ENCODE peak calls at places on chromosomes 6 and 20, in six cellular contexts. One of them, this sample, is unnamed.

GRCh38 chr6:148765878-148766808 is 19.3 kb downstream of the UST start:
- DNase-seq in HepG2: no peak
- DNase-seq in H1: no peak
- DNase-seq in GM12878: no peak
- DNase-seq in K562: no peak
- DNase-seq in HCT116: no peak
- DNase-seq in this sample: no peak

GRCh38 chr6:104711371-104711770 is 148.3 kb downstream of the HACE1 start:
- DNase-seq in K562: no peak
- DNase-seq in HCT116: no peak
- DNase-seq in GM12878: no peak
- DNase-seq in H1: no peak
- DNase-seq in HepG2: peak
- DNase-seq in this sample: no peak

GRCh38 chr6:110560239-110561015 is 84.0 kb upstream of the SLC22A16 start:
- DNase-seq in HCT116: no peak
- DNase-seq in HepG2: no peak
- DNase-seq in H1: no peak
- DNase-seq in K562: no peak
- DNase-seq in GM12878: no peak
- DNase-seq in this sample: no peak

GRCh38 chr20:17897566-17898307 is 70.9 kb downstream of the SNX5 start:
- DNase-seq in HepG2: no peak
- DNase-seq in HCT116: no peak
- DNase-seq in GM12878: no peak
- DNase-seq in H1: no peak
- DNase-seq in K562: no peak
- DNase-seq in this sample: no peak

GRCh38 chr6:96394727-96395126 is 126.9 kb upstream of the UFL1 start:
- DNase-seq in GM12878: no peak
- DNase-seq in HCT116: peak
- DNase-seq in HepG2: peak
- DNase-seq in H1: no peak
- DNase-seq in K562: no peak
- DNase-seq in this sample: peak

GRCh38 chr20:34708621-34709043 is 4.5 kb downstream of the TP53INP2 start:
- DNase-seq in K562: peak
- DNase-seq in H1: no peak
- DNase-seq in HepG2: no peak
- DNase-seq in GM12878: no peak
- DNase-seq in HCT116: no peak
- DNase-seq in this sample: peak

GRCh38 chr6:4487538-4487937 is 288.7 kb upstream of the CDYL start:
- DNase-seq in HCT116: peak
- DNase-seq in GM12878: no peak
- DNase-seq in HepG2: peak
- DNase-seq in K562: no peak
- DNase-seq in H1: no peak
- DNase-seq in this sample: no peak

GRCh38 chr20:23010096-23010495 is 25.0 kb upstream of the SSTR4 start:
- DNase-seq in HCT116: no peak
- DNase-seq in H1: no peak
- DNase-seq in GM12878: no peak
- DNase-seq in HepG2: no peak
- DNase-seq in K562: no peak
- DNase-seq in this sample: no peak

GRCh38 chr20:48189177-48189576 is 403.9 kb upstream of the SULF2 start:
- DNase-seq in HepG2: peak
- DNase-seq in K562: peak
- DNase-seq in H1: no peak
- DNase-seq in GM12878: peak
- DNase-seq in HCT116: peak
- DNase-seq in this sample: no peak

GRCh38 chr20:32624687-32625345 is 39.7 kb upstream of the NOL4L start:
- DNase-seq in HCT116: no peak
- DNase-seq in H1: no peak
- DNase-seq in GM12878: no peak
- DNase-seq in K562: no peak
- DNase-seq in HepG2: no peak
- DNase-seq in this sample: no peak

GRCh38 chr20:37651932-37652331 is 41.9 kb upstream of the CTNNBL1 start:
- DNase-seq in K562: peak
- DNase-seq in H1: peak
- DNase-seq in HCT116: peak
- DNase-seq in GM12878: no peak
- DNase-seq in HepG2: peak
- DNase-seq in this sample: peak

GRCh38 chr6:27422651-27423332 is 34.2 kb downstream of the ZNF391 start:
- DNase-seq in H1: peak
- DNase-seq in HCT116: no peak
- DNase-seq in K562: no peak
- DNase-seq in HepG2: no peak
- DNase-seq in GM12878: no peak
- DNase-seq in this sample: no peak

GRCh38 chr6:122400467-122401089 is 1.1 kb downstream of the HSF2 start:
- DNase-seq in HCT116: no peak
- DNase-seq in HepG2: no peak
- DNase-seq in GM12878: no peak
- DNase-seq in H1: no peak
- DNase-seq in K562: peak
- DNase-seq in this sample: no peak

GRCh38 chr20:63309261-63310071 is 16.5 kb downstream of the COL20A1 start:
- DNase-seq in HepG2: peak
- DNase-seq in K562: peak
- DNase-seq in H1: no peak
- DNase-seq in HCT116: no peak
- DNase-seq in GM12878: no peak
- DNase-seq in this sample: peak

GRCh38 chr6:89483111-89483720 is 50.3 kb downstream of the ANKRD6 start:
- DNase-seq in H1: peak
- DNase-seq in K562: no peak
- DNase-seq in HCT116: no peak
- DNase-seq in HepG2: peak
- DNase-seq in GM12878: no peak
- DNase-seq in this sample: no peak

GRCh38 chr6:79045966-79046365 is 32.1 kb downstream of the PHIP start:
- DNase-seq in K562: no peak
- DNase-seq in HepG2: no peak
- DNase-seq in H1: no peak
- DNase-seq in GM12878: no peak
- DNase-seq in HCT116: no peak
- DNase-seq in this sample: no peak

GRCh38 chr6:142014515-142014914 is 118.2 kb upstream of the GJE1 start:
- DNase-seq in H1: no peak
- DNase-seq in HepG2: no peak
- DNase-seq in HCT116: peak
- DNase-seq in GM12878: no peak
- DNase-seq in K562: no peak
- DNase-seq in this sample: no peak

GRCh38 chr6:91386204-91386603 is 799.3 kb upstream of the MAP3K7 start:
- DNase-seq in K562: no peak
- DNase-seq in GM12878: no peak
- DNase-seq in HCT116: no peak
- DNase-seq in H1: no peak
- DNase-seq in HepG2: no peak
- DNase-seq in this sample: no peak

GRCh38 chr20:35663516-35663812 is 1.2 kb downstream of the CPNE1 start:
- DNase-seq in H1: no peak
- DNase-seq in HepG2: no peak
- DNase-seq in HCT116: no peak
- DNase-seq in K562: no peak
- DNase-seq in GM12878: no peak
- DNase-seq in this sample: no peak

GRCh38 chr6:107713214-107713962 is 110.7 kb downstream of the SCML4 start:
- DNase-seq in H1: no peak
- DNase-seq in HCT116: no peak
- DNase-seq in HepG2: no peak
- DNase-seq in GM12878: no peak
- DNase-seq in K562: no peak
- DNase-seq in this sample: peak

GRCh38 chr20:15248618-15249395 is 911.4 kb upstream of the FLRT3 start:
- DNase-seq in K562: no peak
- DNase-seq in HepG2: no peak
- DNase-seq in H1: no peak
- DNase-seq in GM12878: no peak
- DNase-seq in HCT116: no peak
- DNase-seq in this sample: no peak

GRCh38 chr6:110693296-110693695 is 122.0 kb downstream of the CDK19 start:
- DNase-seq in K562: no peak
- DNase-seq in GM12878: no peak
- DNase-seq in HCT116: no peak
- DNase-seq in HepG2: no peak
- DNase-seq in H1: no peak
- DNase-seq in this sample: no peak

GRCh38 chr6:165487347-165487746 is 175.7 kb downstream of the PDE10A start:
- DNase-seq in HCT116: no peak
- DNase-seq in K562: no peak
- DNase-seq in HepG2: no peak
- DNase-seq in H1: no peak
- DNase-seq in GM12878: no peak
- DNase-seq in this sample: no peak

GRCh38 chr6:105174512-105174911 is 5.3 kb downstream of the POPDC3 start:
- DNase-seq in HCT116: no peak
- DNase-seq in GM12878: no peak
- DNase-seq in K562: no peak
- DNase-seq in H1: no peak
- DNase-seq in HepG2: no peak
- DNase-seq in this sample: no peak

GRCh38 chr20:33676652-33677645 is 2.7 kb upstream of the NECAB3 start:
- DNase-seq in K562: no peak
- DNase-seq in HCT116: no peak
- DNase-seq in GM12878: no peak
- DNase-seq in HepG2: no peak
- DNase-seq in H1: no peak
- DNase-seq in this sample: no peak

GRCh38 chr20:19757487-19757972 is 528 bp upstream of the RIN2 start:
- DNase-seq in GM12878: no peak
- DNase-seq in HepG2: peak
- DNase-seq in HCT116: no peak
- DNase-seq in H1: no peak
- DNase-seq in K562: no peak
- DNase-seq in this sample: peak
- TF ChIP-seq RAD21 in GM12878: no peak
- TF ChIP-seq RAD21 in HepG2: no peak
- TF ChIP-seq RAD21 in HCT116: no peak
- TF ChIP-seq RAD21 in H1: no peak
- TF ChIP-seq RAD21 in K562: no peak
- TF ChIP-seq RAD21 in this sample: no peak

GRCh38 chr6:7338031-7338430 is 25.0 kb upstream of the SSR1 start:
- DNase-seq in HepG2: no peak
- DNase-seq in H1: no peak
- DNase-seq in K562: no peak
- DNase-seq in GM12878: no peak
- DNase-seq in HCT116: no peak
- DNase-seq in this sample: no peak

GRCh38 chr6:7343546-7344475 is 30.8 kb upstream of the SSR1 start:
- DNase-seq in HepG2: no peak
- DNase-seq in K562: peak
- DNase-seq in GM12878: no peak
- DNase-seq in H1: no peak
- DNase-seq in HCT116: no peak
- DNase-seq in this sample: no peak

GRCh38 chr6:7341271-7341670 is 28.3 kb upstream of the SSR1 start:
- DNase-seq in K562: no peak
- DNase-seq in HCT116: no peak
- DNase-seq in GM12878: no peak
- DNase-seq in H1: no peak
- DNase-seq in HepG2: no peak
- DNase-seq in this sample: no peak

DNA sequence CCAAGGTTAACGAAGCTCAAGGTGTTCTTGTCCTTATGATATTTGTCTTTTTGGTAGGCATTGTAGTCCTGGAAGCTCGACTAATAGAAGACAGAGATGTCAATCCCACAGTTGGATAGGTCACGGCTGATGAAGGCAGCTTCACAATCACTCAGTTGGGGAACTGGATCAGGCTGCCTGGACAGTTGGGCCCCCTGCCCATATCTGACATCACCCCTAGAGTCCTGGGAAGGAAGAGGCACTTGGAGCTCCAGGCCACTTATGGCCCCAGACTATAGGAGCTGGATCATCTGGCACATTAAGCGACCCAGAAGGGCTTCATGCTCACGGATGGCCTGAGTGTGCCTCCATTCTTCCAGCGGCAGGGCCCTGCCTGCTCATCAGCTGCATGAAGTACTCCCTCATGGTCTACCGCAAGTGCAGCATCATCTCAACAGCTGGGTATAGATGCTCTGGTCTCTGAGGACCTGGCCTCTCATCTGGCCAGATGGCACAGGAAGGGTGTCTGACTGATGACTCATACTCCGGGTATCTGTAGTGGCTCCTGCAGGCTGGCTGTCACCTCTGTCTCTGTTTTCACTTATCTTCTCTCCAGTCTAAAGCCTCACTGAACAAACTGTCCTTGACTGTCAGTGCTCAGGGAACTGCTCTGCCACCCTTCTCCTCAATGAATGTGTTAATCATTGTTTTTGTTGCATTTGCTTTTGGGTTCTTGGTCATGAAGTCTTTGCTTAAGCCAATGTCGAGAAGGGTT is 29.2 kb upstream of the SSR1 start:
- DNase-seq in GM12878: no peak
- DNase-seq in K562: peak
- DNase-seq in HepG2: peak
- DNase-seq in H1: no peak
- DNase-seq in HCT116: peak
- DNase-seq in this sample: peak
- TF ChIP-seq YY1 in GM12878: no peak
- TF ChIP-seq YY1 in K562: no peak
- TF ChIP-seq YY1 in HepG2: no peak
- TF ChIP-seq YY1 in H1: no peak
- TF ChIP-seq YY1 in HCT116: no peak
- TF ChIP-seq YY1 in this sample: no peak

DNA sequence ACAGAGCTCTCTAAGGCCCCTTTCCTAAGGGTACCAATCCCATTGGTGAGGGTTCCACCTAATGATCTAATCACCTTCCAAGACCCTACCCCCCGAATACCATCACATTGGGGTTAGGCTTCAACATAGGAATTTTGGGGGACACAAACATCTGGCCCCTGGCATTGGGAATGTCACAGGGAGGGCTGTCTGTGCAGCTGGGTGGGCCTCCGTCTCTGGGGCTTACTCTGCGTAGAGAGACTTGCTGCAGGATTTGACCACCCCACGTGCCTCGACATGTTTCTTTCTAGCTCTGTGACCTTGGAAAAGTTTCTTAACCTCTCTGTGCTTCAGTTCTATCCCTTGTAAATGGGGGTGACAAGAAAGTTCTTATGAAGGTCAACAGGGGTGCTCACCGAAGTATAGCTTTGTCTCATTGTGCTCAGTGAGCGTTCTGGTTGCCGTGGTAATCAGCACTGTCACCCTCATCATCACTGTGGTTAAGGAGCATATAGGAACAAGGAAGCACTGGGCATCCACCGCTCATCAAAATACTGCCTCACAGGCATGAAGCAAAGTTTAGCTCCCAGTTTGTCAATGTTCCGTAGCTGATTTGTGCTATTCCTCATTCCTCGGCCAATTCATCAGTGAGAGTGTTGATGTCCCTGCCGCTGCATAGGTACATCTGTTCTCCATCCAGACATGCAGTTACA is 152.8 kb downstream of the SYCP2 start:
- DNase-seq in HepG2: no peak
- DNase-seq in GM12878: no peak
- DNase-seq in K562: no peak
- DNase-seq in H1: no peak
- DNase-seq in HCT116: no peak
- DNase-seq in this sample: no peak
- TF ChIP-seq SIN3A in HepG2: no peak
- TF ChIP-seq SIN3A in GM12878: no peak
- TF ChIP-seq SIN3A in K562: no peak
- TF ChIP-seq SIN3A in H1: no peak
- TF ChIP-seq SIN3A in HCT116: no peak
- TF ChIP-seq SIN3A in this sample: no peak

GRCh38 chr6:86820750-86821149 is 116.6 kb upstream of the HTR1E start:
- DNase-seq in HepG2: no peak
- DNase-seq in GM12878: no peak
- DNase-seq in HCT116: no peak
- DNase-seq in H1: no peak
- DNase-seq in K562: no peak
- DNase-seq in this sample: no peak
- TF ChIP-seq RAD21 in HepG2: no peak
- TF ChIP-seq RAD21 in GM12878: no peak
- TF ChIP-seq RAD21 in HCT116: no peak
- TF ChIP-seq RAD21 in H1: no peak
- TF ChIP-seq RAD21 in K562: no peak
- TF ChIP-seq RAD21 in this sample: no peak

This sample was measured in SK-N-SH.